ENCODE peak calls at places on chromosomes 12 and 14, in nine cellular contexts. I is heart right ventricle; E is upper lobe of right lung; D is tibial nerve; H is ascending aorta; R is lung; B is esophagus squamous epithelium; P is left ventricle myocardium inferior; G is CD4-positive, alpha-beta memory T cell. S is an unnamed sample. For H3K4me1, the result is how much of the 10 kb centered on the place peaks cover.

GRCh38 chr12:132446535-132447326 is 43.2 kb upstream of the FBRSL1 start:
- DNase-seq in I (no peak), E (no peak), D (no peak), H (no peak), R (no peak), B (no peak), P (no peak), G (no peak), S (peak)

GRCh38 chr14:26595922-26596721 is 1.7 kb downstream of the NOVA1 start:
- DNase-seq in I (no peak), E (no peak), D (no peak), H (no peak), R (no peak), B (no peak), P (no peak), G (no peak), S (no peak)

GRCh38 chr12:106769078-106769477 is 5.4 kb upstream of the RIC8B start:
- DNase-seq in I (no peak), E (no peak), D (no peak), H (no peak), R (no peak), B (no peak), P (no peak), G (no peak), S (no peak)

GRCh38 chr12:115569694-115570093 is 707.8 kb downstream of the MED13L start:
- DNase-seq in I (no peak), E (no peak), D (no peak), H (no peak), R (no peak), B (no peak), P (no peak), G (no peak), S (no peak)

GRCh38 chr12:50620050-50620974 is 115.5 kb downstream of the DIP2B start:
- DNase-seq in I (no peak), E (no peak), D (no peak), H (no peak), R (no peak), B (no peak), P (no peak), G (no peak), S (no peak)

GRCh38 chr12:25518512-25518911 is 34.6 kb downstream of the LMNTD1 start:
- DNase-seq in I (no peak), E (no peak), D (no peak), H (no peak), R (no peak), B (no peak), P (no peak), G (no peak), S (no peak)

GRCh38 chr14:68598621-68599447 is 194.0 kb downstream of the ZFP36L1 start:
- DNase-seq in I (peak), E (peak), D (peak), H (no peak), R (peak), B (no peak), P (peak), G (no peak), S (no peak)

GRCh38 chr12:9241301-9241700 is 33.1 kb upstream of the PZP start:
- DNase-seq in I (no peak), E (no peak), D (no peak), H (no peak), R (no peak), B (no peak), P (no peak), G (no peak), S (no peak)

GRCh38 chr14:31834616-31835015 is 242.5 kb upstream of the ARHGAP5 start:
- DNase-seq in I (no peak), E (no peak), D (no peak), H (no peak), R (no peak), B (no peak), P (no peak), G (no peak), S (no peak)

GRCh38 chr14:104295681-104296387 is 157.4 kb downstream of the KIF26A start:
- DNase-seq in I (no peak), E (peak), D (no peak), H (no peak), R (no peak), B (no peak), P (peak), G (no peak), S (peak)
- H3K4me1 ChIP-seq in I (under half), E (under half), D (under half), H (under half), R (under half), B (under half), P (under half), G (under half), S (under half)

GRCh38 chr14:103094406-103095209 is at the start of gene EXOC3L4:
- DNase-seq in I (no peak), E (no peak), D (no peak), H (no peak), R (no peak), B (no peak), P (no peak), G (no peak), S (peak)

GRCh38 chr14:103091883-103092222 is 2.7 kb upstream of the EXOC3L4 start:
- DNase-seq in I (no peak), E (no peak), D (no peak), H (no peak), R (no peak), B (no peak), P (no peak), G (no peak), S (no peak)

GRCh38 chr14:103095210-103095778 is 769 bp downstream of the EXOC3L4 start:
- DNase-seq in I (no peak), E (no peak), D (no peak), H (no peak), R (no peak), B (no peak), P (no peak), G (no peak), S (peak)

GRCh38 chr14:103096387-103096786 is 1.9 kb downstream of the EXOC3L4 start:
- DNase-seq in I (no peak), E (no peak), D (no peak), H (no peak), R (no peak), B (no peak), P (no peak), G (no peak), S (no peak)

GRCh38 chr14:103093856-103094405 is 594 bp upstream of the EXOC3L4 start:
- DNase-seq in I (no peak), E (no peak), D (no peak), H (no peak), R (no peak), B (no peak), P (no peak), G (no peak), S (peak)
- H3K4me3 ChIP-seq in I (peak), E (peak), D (peak), H (no peak), R (no peak), B (peak), P (peak), G (no peak), S (peak)

DNA sequence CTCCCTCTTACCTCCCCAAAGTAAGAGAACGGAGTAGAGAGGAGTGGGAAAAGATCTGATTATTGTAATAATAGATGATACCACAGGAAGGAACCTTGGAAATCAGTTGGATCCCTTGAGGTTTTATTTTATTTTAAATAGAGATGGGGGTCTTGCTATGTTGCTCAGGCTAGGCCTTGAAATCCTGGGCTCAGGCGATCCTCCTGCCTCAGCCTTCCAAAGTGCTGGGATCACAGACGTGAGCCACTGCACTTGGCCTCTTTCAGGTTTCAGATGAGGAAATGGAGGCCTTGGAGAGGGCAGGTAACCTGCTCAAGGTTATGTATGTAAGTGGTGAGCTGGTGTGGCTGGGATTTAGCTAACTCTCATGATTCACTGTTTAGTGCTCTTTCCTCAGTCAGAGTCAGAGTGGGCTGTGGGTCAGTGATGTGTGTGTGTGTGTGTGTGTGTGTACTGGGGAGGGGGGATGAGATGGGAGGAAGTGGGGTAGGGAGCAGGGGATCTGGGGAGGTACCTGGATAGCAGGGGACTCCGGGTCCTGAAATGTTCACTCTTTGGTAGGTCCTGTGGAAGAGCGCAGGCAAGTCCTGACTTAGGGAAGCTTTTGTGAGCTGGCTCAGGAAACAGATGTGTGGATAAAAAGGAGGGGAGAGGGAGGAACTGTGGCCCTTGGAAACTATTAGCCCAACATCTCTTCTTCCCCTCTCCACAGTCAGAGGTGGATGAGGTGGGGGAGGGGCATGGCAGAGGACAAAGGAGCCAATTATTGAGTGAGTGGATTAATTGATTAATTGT is 4.7 kb upstream of the CISTR start:
- DNase-seq in I (no peak), E (no peak), D (no peak), H (no peak), R (no peak), B (no peak), P (no peak), G (no peak), S (no peak)
- H3K4me1 ChIP-seq in I (under half), E (under half), D (under half), H (under half), R (under half), B (under half), P (under half), G (under half), S (under half)

DNA sequence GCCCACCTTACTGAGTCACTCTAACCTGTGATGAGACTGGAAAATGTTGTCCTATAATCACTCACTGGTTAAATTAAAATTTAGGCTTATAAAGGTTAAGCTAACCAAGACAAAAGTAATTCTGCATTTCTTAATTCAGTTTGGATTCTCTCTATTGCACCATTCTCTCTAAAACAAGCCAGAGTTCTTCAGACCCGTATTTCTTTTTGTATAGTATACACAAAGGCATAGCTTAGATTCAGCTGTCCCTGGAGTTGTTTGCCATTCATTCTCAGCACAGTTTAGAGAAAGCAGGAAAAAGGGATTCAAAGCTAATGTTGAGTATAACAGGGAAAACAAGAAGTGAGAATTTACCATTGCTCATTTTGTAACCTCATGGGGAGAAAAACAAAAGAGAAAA is 7.3 kb downstream of the AREL1 start:
- DNase-seq in I (no peak), E (no peak), D (no peak), H (no peak), R (no peak), B (no peak), P (no peak), G (no peak), S (no peak)
- H3K4me3 ChIP-seq in I (no peak), E (no peak), D (no peak), H (no peak), R (no peak), B (no peak), P (no peak), G (no peak), S (no peak)

GRCh38 chr12:67354966-67355365 is 85.8 kb downstream of the CAND1 start:
- DNase-seq in I (no peak), E (no peak), D (no peak), H (no peak), R (no peak), B (no peak), P (no peak), G (no peak), S (no peak)

GRCh38 chr12:67356400-67356799 is 87.2 kb downstream of the CAND1 start:
- DNase-seq in I (no peak), E (no peak), D (no peak), H (no peak), R (no peak), B (no peak), P (no peak), G (no peak), S (no peak)

GRCh38 chr12:67358686-67359374 is 89.7 kb downstream of the CAND1 start:
- DNase-seq in I (no peak), E (no peak), D (no peak), H (no peak), R (no peak), B (no peak), P (no peak), G (no peak), S (no peak)

GRCh38 chr12:67355428-67356385 is 86.5 kb downstream of the CAND1 start:
- DNase-seq in I (no peak), E (no peak), D (no peak), H (no peak), R (no peak), B (no peak), P (no peak), G (peak), S (no peak)

GRCh38 chr12:67357726-67358125 is 88.6 kb downstream of the CAND1 start:
- DNase-seq in I (no peak), E (no peak), D (no peak), H (no peak), R (no peak), B (no peak), P (no peak), G (no peak), S (no peak)
- H3K4me1 ChIP-seq in I (under half), E (under half), D (under half), H (under half), R (under half), B (under half), P (under half), G (under half), S (under half)

DNA sequence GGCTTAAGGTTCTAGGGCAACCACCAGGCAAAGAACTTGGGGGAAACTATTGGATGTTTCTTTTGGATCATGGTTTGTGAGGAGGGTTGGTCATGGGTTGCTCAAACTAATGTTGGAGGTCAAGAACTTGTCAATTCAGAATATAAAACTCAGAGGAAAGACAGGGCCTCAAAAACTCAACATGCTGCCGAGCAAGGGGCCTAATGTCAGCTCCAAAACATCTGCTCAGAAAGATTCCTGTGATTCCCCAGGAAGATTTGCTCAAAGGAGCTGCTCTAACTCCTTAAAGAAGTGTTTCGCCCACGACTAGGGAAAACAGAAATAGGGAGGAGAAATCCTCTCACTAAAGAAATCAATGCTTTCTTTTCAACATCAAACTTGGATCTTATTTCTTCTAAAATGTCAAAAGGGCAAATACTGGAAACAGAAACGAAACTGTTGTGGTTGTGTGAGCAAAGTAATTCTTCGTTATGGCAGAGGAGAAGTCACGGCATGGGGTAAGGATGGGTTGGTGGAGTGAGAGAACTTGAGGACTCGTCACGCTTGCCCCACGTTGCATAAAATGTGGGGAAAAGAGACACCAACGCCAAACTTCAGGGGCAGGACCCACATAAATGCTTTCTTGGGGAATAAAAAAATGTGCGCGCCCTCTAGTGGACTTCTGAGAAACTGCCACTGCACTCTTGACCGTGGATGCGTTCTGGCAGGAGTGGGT is 3.8 kb upstream of the IGF1 start:
- DNase-seq in I (peak), E (no peak), D (peak), H (no peak), R (peak), B (no peak), P (peak), G (peak), S (peak)
- H3K4me3 ChIP-seq in I (peak), E (peak), D (peak), H (peak), R (no peak), B (peak), P (peak), G (no peak), S (peak)

GRCh38 chr12:128794661-128795529 is 28.9 kb downstream of the SLC15A4 start:
- DNase-seq in I (no peak), E (no peak), D (no peak), H (no peak), R (no peak), B (no peak), P (no peak), G (no peak), S (no peak)

GRCh38 chr12:128796439-128797118 is 27.2 kb downstream of the SLC15A4 start:
- DNase-seq in I (no peak), E (peak), D (no peak), H (no peak), R (no peak), B (no peak), P (no peak), G (no peak), S (no peak)

GRCh38 chr12:128795530-128796361 is 28.0 kb downstream of the SLC15A4 start:
- DNase-seq in I (no peak), E (peak), D (no peak), H (no peak), R (no peak), B (no peak), P (no peak), G (no peak), S (no peak)

GRCh38 chr12:128798543-128799341 is 25.0 kb downstream of the SLC15A4 start:
- DNase-seq in I (no peak), E (peak), D (no peak), H (no peak), R (no peak), B (no peak), P (no peak), G (no peak), S (no peak)

DNA sequence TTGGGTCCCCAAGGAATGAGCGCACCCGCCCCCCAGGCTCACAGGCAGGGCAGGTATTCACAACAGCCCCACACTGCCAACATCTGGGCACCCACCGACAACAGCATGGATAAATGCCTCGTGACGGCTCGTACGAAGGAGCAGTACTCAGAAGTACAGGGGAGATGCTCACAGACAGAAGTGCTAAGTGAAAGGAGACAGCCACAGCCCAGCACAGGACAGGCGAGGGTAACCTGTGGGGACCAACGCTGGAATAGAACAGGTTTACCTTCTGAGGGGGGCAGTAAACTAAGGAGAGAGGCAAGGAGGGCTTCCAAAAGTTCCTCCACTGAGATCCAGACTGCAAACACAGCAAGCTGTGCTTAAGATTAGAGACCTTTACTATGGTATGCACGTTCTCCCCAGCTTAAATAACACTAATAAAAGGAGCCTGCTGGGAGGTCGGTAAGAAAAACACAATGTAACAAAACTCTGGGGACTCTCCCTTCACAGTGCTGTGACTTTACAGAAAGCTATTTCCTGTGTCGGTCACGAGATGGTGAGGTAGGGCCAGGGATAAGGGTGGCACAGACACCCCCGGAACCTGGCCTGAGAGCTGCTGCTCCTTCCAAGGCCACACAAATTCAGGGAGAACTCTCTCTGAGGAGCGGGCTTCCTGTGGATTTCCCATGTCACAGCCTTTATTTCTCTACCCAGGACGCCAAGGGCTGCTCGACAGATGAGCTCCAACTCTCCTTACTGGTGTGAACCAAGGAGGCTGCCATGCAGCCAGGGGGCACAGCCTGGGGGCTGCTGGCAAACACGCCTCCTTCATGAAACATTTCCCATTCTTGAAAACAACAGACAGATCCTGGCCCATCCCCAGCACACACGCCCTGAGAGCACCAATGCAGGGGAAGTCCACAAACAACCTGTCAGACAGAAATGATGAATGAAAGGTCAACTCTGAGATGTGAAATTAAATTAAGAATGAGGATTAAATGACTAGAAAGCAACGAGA is 26.3 kb downstream of the SLC15A4 start:
- DNase-seq in I (no peak), E (peak), D (no peak), H (no peak), R (no peak), B (no peak), P (no peak), G (no peak), S (no peak)
- H3K4me1 ChIP-seq in I (under half), E (under half), D (under half), H (under half), R (under half), B (under half), P (half or more), G (under half), S (under half)

DNA sequence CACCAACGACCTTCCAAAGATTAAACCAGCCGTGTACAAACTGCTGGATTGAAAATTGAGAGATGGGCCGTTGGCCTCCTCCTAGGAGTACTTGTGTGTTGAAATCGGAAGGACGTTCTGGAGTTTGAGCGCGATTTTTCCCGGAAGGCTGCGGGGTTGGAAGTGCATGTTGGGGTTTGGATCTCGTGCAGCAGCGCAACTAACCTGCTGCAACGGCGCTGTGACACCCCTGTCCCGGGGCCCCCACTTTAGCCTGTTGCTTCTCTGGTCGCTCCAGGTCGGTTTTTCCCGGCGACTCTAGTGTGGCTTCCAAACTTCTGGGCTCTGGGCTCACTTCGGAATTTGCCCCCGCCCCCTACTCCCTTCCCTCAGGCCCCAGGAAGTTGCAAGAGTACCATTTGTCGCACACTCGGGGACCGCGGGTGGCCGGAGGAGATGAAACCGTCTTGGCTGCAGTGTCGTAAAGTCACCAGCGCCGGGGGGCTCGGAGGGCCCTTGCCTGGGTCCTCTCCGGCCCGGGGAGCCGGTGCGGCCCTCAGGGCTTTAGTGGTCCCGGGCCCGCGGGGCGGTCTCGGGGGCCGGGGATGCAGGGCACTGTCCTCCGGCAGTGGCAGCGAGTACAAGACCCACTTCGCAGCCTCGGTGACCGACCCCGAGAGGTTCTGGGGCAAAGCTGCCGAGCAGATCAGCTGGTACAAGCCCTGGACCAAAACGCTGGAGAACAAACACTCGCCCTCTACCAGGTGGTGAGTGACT is at the start of gene ACSS3:
- DNase-seq in I (peak), E (peak), D (peak), H (no peak), R (peak), B (no peak), P (peak), G (no peak), S (peak)
- H3K4me3 ChIP-seq in I (peak), E (peak), D (peak), H (peak), R (peak), B (peak), P (peak), G (no peak), S (peak)

S was measured in kidney.